ENCODE peak calls at places on chromosome 14, in ten cellular contexts. One of them, this sample, is unnamed.

GRCh38 chr14:70472253-70473159 is 20.5 kb downstream of the ADAM21 start:
- DNase-seq in foreskin fibroblast: no peak
- DNase-seq in cardiac fibroblast: no peak
- DNase-seq in mammary epithelial cell: no peak
- DNase-seq in lower leg skin: no peak
- DNase-seq in OCI-LY7: no peak
- DNase-seq in body of pancreas: no peak
- DNase-seq in HCT116: no peak
- DNase-seq in bronchial epithelial cell: peak; percentile 28
- DNase-seq in GM06990: peak; percentile 71
- DNase-seq in this sample: no peak

GRCh38 chr14:22084393-22085281 is 411.0 kb upstream of the OR4E1 start:
- DNase-seq in HCT116: peak; percentile 49
- DNase-seq in bronchial epithelial cell: peak; percentile 64
- DNase-seq in lower leg skin: no peak
- DNase-seq in cardiac fibroblast: peak; percentile 76
- DNase-seq in foreskin fibroblast: peak; percentile 3
- DNase-seq in GM06990: peak; percentile 17
- DNase-seq in OCI-LY7: peak; percentile 71
- DNase-seq in mammary epithelial cell: peak; percentile 39
- DNase-seq in body of pancreas: no peak
- DNase-seq in this sample: peak; percentile 34

GRCh38 chr14:75200451-75200850 is 24.0 kb upstream of the TMED10 start:
- DNase-seq in lower leg skin: no peak
- DNase-seq in mammary epithelial cell: peak; percentile 74
- DNase-seq in foreskin fibroblast: no peak
- DNase-seq in GM06990: no peak
- DNase-seq in body of pancreas: peak; percentile 88
- DNase-seq in OCI-LY7: no peak
- DNase-seq in bronchial epithelial cell: peak; percentile 93
- DNase-seq in HCT116: peak; percentile 70
- DNase-seq in cardiac fibroblast: no peak
- DNase-seq in this sample: no peak

GRCh38 chr14:88729159-88729558 is 63.6 kb downstream of the EML5 start:
- DNase-seq in bronchial epithelial cell: no peak
- DNase-seq in lower leg skin: no peak
- DNase-seq in OCI-LY7: no peak
- DNase-seq in foreskin fibroblast: no peak
- DNase-seq in GM06990: no peak
- DNase-seq in cardiac fibroblast: peak; percentile 2
- DNase-seq in HCT116: no peak
- DNase-seq in body of pancreas: no peak
- DNase-seq in mammary epithelial cell: no peak
- DNase-seq in this sample: peak; percentile 17

GRCh38 chr14:65137648-65138317 is 35.5 kb upstream of the MAX start:
- DNase-seq in lower leg skin: no peak
- DNase-seq in mammary epithelial cell: peak; percentile 48
- DNase-seq in body of pancreas: no peak
- DNase-seq in OCI-LY7: no peak
- DNase-seq in HCT116: no peak
- DNase-seq in foreskin fibroblast: no peak
- DNase-seq in bronchial epithelial cell: peak; percentile 62
- DNase-seq in GM06990: no peak
- DNase-seq in cardiac fibroblast: peak; percentile 11
- DNase-seq in this sample: no peak

GRCh38 chr14:75279153-75279738 is 618 bp downstream of the FOS start:
- DNase-seq in cardiac fibroblast: peak; percentile 79
- DNase-seq in HCT116: no peak
- DNase-seq in body of pancreas: peak; percentile 72
- DNase-seq in lower leg skin: peak; percentile 94
- DNase-seq in foreskin fibroblast: peak; percentile 67
- DNase-seq in OCI-LY7: no peak
- DNase-seq in bronchial epithelial cell: no peak
- DNase-seq in GM06990: peak; percentile 52
- DNase-seq in mammary epithelial cell: peak; percentile 42
- DNase-seq in this sample: peak; percentile 94

GRCh38 chr14:92783813-92784431 is 10.2 kb upstream of the GOLGA5 start:
- DNase-seq in bronchial epithelial cell: peak; percentile 69
- DNase-seq in body of pancreas: peak; percentile 40
- DNase-seq in cardiac fibroblast: peak; percentile 80
- DNase-seq in foreskin fibroblast: peak; percentile 40
- DNase-seq in OCI-LY7: peak; percentile 74
- DNase-seq in GM06990: peak; percentile 32
- DNase-seq in HCT116: peak; percentile 62
- DNase-seq in lower leg skin: no peak
- DNase-seq in mammary epithelial cell: peak; percentile 50
- DNase-seq in this sample: peak; percentile 71

GRCh38 chr14:22995889-22996611 is 13.7 kb upstream of the AJUBA start:
- DNase-seq in mammary epithelial cell: no peak
- DNase-seq in foreskin fibroblast: no peak
- DNase-seq in cardiac fibroblast: no peak
- DNase-seq in HCT116: no peak
- DNase-seq in OCI-LY7: no peak
- DNase-seq in bronchial epithelial cell: no peak
- DNase-seq in GM06990: no peak
- DNase-seq in lower leg skin: peak; percentile 58
- DNase-seq in body of pancreas: no peak
- DNase-seq in this sample: no peak

DNA sequence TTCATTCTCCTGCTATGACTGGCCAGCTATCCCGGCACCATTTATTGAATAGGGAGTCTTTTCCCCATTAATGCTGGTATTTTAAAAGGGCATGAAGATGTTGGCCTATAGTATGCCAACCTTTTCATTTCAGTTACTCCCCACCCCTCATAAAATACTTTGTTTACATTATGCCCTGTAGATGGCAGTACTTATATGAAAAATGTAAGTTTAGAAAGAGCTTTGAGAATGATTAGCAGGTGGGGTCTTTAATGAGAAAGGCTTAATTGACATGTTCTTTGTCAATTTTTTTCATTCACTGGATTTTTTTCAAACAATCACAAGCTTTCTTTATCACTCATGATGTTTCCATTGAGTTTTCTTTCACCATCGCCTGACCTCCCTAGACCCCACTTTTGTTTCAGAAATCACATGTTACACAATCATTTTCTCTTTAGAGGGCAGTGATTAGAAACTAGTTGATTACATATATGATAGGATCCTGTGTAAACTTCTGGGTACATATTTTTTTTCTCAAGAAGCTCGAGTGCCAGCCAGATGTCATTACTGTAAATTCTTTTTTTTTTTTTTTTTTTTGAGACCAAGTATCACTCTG is 62.6 kb upstream of the PSMA6 start:
- DNase-seq in foreskin fibroblast: no peak
- DNase-seq in HCT116: no peak
- DNase-seq in lower leg skin: no peak
- DNase-seq in OCI-LY7: peak; percentile 61
- DNase-seq in cardiac fibroblast: peak; percentile 30
- DNase-seq in bronchial epithelial cell: peak; percentile 38
- DNase-seq in mammary epithelial cell: no peak
- DNase-seq in GM06990: peak; percentile 26
- DNase-seq in body of pancreas: no peak
- DNase-seq in this sample: no peak
- TF ChIP-seq CTCF in foreskin fibroblast: no peak
- TF ChIP-seq CTCF in HCT116: peak; percentile 25
- TF ChIP-seq CTCF in lower leg skin: no peak
- TF ChIP-seq CTCF in OCI-LY7: peak; percentile 87
- TF ChIP-seq CTCF in cardiac fibroblast: no peak
- TF ChIP-seq CTCF in bronchial epithelial cell: peak; percentile 22
- TF ChIP-seq CTCF in mammary epithelial cell: peak; percentile 34
- TF ChIP-seq CTCF in GM06990: peak; percentile 31
- TF ChIP-seq CTCF in body of pancreas: peak; percentile 30
- TF ChIP-seq CTCF in this sample: peak; percentile 28

DNA sequence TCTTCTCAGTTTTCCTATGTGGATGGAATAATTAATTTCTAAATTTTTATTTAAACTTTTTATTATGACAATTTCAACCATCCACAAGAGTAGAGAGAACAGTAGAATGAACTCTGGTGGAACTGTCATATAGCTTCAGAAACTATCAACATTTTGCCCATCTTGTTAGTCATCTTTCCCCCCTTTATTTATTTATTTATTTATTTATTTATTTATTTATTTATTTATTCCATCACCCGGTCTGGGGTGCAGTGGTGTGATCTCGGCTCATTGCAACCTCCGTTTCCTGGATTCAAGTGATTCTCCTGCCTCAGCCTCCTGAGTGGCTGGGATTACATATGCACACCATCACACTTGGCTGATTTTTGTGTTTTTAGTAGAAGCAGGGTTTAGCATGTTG is 23.5 kb downstream of the ADCK1 start:
- DNase-seq in mammary epithelial cell: no peak
- DNase-seq in foreskin fibroblast: no peak
- DNase-seq in lower leg skin: no peak
- DNase-seq in HCT116: no peak
- DNase-seq in bronchial epithelial cell: no peak
- DNase-seq in GM06990: no peak
- DNase-seq in body of pancreas: no peak
- DNase-seq in OCI-LY7: no peak
- DNase-seq in cardiac fibroblast: no peak
- DNase-seq in this sample: no peak
- TF ChIP-seq CTCF in mammary epithelial cell: no peak
- TF ChIP-seq CTCF in foreskin fibroblast: no peak
- TF ChIP-seq CTCF in lower leg skin: no peak
- TF ChIP-seq CTCF in HCT116: no peak
- TF ChIP-seq CTCF in bronchial epithelial cell: no peak
- TF ChIP-seq CTCF in GM06990: no peak
- TF ChIP-seq CTCF in body of pancreas: no peak
- TF ChIP-seq CTCF in OCI-LY7: no peak
- TF ChIP-seq CTCF in cardiac fibroblast: no peak
- TF ChIP-seq CTCF in this sample: no peak

DNA sequence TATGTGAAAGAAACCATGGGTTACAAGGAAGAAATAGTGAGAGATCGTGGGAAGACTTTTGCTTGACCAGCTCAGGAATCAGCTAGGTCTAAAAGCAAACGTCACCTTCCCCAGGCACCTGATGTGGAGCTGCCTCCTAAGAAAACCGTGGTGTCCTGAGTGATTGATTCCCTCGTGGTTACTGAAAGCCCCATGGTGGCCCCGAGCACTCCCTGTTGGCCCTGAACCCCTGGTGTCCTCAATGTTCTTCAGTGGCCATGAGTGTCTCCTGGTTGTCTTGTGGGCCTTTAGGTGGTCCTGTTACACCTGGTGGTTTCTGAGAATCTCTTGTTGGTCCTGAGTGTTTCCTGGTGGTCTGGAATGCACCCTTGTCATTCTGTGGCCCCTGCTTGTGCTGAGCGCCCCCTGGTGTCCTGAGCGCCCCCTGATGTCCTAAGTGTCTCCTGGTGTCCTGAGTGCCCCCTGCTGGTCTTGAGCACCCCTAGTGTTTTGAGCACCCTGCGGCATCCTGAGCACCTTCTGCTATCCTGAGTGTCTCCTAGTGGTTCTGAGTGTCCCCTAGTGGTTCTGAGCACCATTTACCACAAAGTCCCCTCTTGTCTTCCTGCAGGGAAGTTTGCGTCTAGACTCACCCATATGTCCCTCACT is 518.7 kb downstream of the TMEM121 start:
- DNase-seq in foreskin fibroblast: no peak
- DNase-seq in GM06990: no peak
- DNase-seq in body of pancreas: peak; percentile 70
- DNase-seq in bronchial epithelial cell: no peak
- DNase-seq in HCT116: peak; percentile 36
- DNase-seq in mammary epithelial cell: no peak
- DNase-seq in OCI-LY7: no peak
- DNase-seq in cardiac fibroblast: peak; percentile 15
- DNase-seq in lower leg skin: no peak
- DNase-seq in this sample: peak; percentile 73
- TF ChIP-seq CTCF in foreskin fibroblast: no peak
- TF ChIP-seq CTCF in GM06990: peak; percentile 98
- TF ChIP-seq CTCF in body of pancreas: peak; percentile 66
- TF ChIP-seq CTCF in bronchial epithelial cell: no peak
- TF ChIP-seq CTCF in HCT116: peak; percentile 74
- TF ChIP-seq CTCF in mammary epithelial cell: peak; percentile 18
- TF ChIP-seq CTCF in OCI-LY7: no peak
- TF ChIP-seq CTCF in cardiac fibroblast: peak; percentile 14
- TF ChIP-seq CTCF in lower leg skin: no peak
- TF ChIP-seq CTCF in this sample: no peak

GRCh38 chr14:104134061-104134965 is 4.1 kb upstream of the KIF26A start:
- DNase-seq in foreskin fibroblast: no peak
- DNase-seq in lower leg skin: peak; percentile 80
- DNase-seq in body of pancreas: peak; percentile 5
- DNase-seq in mammary epithelial cell: no peak
- DNase-seq in GM06990: no peak
- DNase-seq in OCI-LY7: no peak
- DNase-seq in bronchial epithelial cell: no peak
- DNase-seq in HCT116: no peak
- DNase-seq in cardiac fibroblast: no peak
- DNase-seq in this sample: no peak

GRCh38 chr14:104135904-104136471 is 2.4 kb upstream of the KIF26A start:
- DNase-seq in OCI-LY7: no peak
- DNase-seq in foreskin fibroblast: no peak
- DNase-seq in HCT116: no peak
- DNase-seq in bronchial epithelial cell: no peak
- DNase-seq in cardiac fibroblast: no peak
- DNase-seq in mammary epithelial cell: no peak
- DNase-seq in body of pancreas: peak; percentile 19
- DNase-seq in GM06990: no peak
- DNase-seq in lower leg skin: no peak
- DNase-seq in this sample: no peak

GRCh38 chr14:104133496-104133895 is 4.9 kb upstream of the KIF26A start:
- DNase-seq in OCI-LY7: no peak
- DNase-seq in GM06990: no peak
- DNase-seq in body of pancreas: peak; percentile 4
- DNase-seq in cardiac fibroblast: no peak
- DNase-seq in lower leg skin: peak; percentile 84
- DNase-seq in bronchial epithelial cell: no peak
- DNase-seq in mammary epithelial cell: no peak
- DNase-seq in foreskin fibroblast: no peak
- DNase-seq in HCT116: no peak
- DNase-seq in this sample: no peak

GRCh38 chr14:104136472-104137296 is 1.7 kb upstream of the KIF26A start:
- DNase-seq in lower leg skin: peak; percentile 84
- DNase-seq in OCI-LY7: no peak
- DNase-seq in GM06990: no peak
- DNase-seq in mammary epithelial cell: no peak
- DNase-seq in bronchial epithelial cell: no peak
- DNase-seq in HCT116: no peak
- DNase-seq in cardiac fibroblast: peak; percentile 5
- DNase-seq in foreskin fibroblast: no peak
- DNase-seq in body of pancreas: peak; percentile 4
- DNase-seq in this sample: no peak

DNA sequence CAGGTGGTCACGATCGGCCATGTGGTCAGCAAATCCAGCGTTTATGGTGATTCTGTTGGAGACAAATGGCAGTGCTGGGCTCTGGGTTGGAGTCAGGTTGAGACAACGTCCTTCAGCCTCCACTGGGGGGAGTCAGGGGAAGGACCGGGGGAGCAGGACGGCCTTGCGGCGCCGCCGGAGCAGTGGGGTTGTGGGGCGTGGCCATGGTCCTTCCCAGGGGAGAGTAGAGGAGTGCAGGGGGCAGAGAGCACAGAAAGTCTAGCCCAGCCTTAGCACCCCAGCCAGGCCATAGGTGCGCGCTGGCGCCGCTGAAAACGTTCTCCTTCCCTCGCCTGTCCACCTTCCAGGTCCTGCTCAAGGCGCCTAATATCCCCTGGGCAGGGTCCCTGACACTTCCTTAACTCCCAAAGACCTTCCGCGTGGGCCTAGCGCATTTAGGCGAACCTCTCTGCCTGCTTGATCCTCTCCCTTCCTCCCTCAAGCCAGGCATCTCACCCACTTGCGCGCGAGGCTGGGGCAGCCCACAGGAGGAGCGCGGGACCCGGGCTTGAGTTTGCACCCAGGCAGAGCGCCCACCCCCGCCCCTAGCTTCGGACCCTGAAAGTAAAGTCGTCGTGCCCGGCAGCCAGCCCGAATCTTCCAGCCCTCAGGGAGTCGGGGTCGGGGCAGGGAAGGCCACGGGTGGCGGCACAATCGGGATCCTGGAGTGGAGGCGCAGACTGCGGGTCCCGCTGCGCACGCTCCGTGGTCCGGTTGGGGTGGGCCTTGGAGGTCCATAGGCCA is 3.1 kb upstream of the KIF26A start:
- DNase-seq in GM06990: no peak
- DNase-seq in cardiac fibroblast: peak; percentile 25
- DNase-seq in lower leg skin: peak; percentile 85
- DNase-seq in foreskin fibroblast: no peak
- DNase-seq in OCI-LY7: no peak
- DNase-seq in mammary epithelial cell: no peak
- DNase-seq in bronchial epithelial cell: peak; percentile 6
- DNase-seq in HCT116: no peak
- DNase-seq in body of pancreas: peak; percentile 13
- DNase-seq in this sample: no peak
- TF ChIP-seq CTCF in GM06990: no peak
- TF ChIP-seq CTCF in cardiac fibroblast: peak; percentile 13
- TF ChIP-seq CTCF in lower leg skin: no peak
- TF ChIP-seq CTCF in foreskin fibroblast: no peak
- TF ChIP-seq CTCF in OCI-LY7: peak; percentile 34
- TF ChIP-seq CTCF in mammary epithelial cell: no peak
- TF ChIP-seq CTCF in bronchial epithelial cell: peak; percentile 16
- TF ChIP-seq CTCF in HCT116: peak; percentile 30
- TF ChIP-seq CTCF in body of pancreas: no peak
- TF ChIP-seq CTCF in this sample: no peak

This sample was measured in testis.